ENCODE peak calls at places on chromosomes 3 and 15, in four cellular contexts. One of them, this sample, is unnamed.

GRCh38 chr3:160245261-160245800 is 20.1 kb downstream of the C3orf80 start:
- DNase-seq in nephron progenitor cell: no peak
- DNase-seq in central memory CD4-positive, alpha-beta T cell: no peak
- DNase-seq in A549: no peak
- DNase-seq in this sample: no peak

GRCh38 chr15:87348746-87349145 is 907.8 kb downstream of the NTRK3 start:
- DNase-seq in nephron progenitor cell: no peak
- DNase-seq in central memory CD4-positive, alpha-beta T cell: no peak
- DNase-seq in A549: no peak
- DNase-seq in this sample: no peak

GRCh38 chr3:73848173-73848751 is 223.5 kb upstream of the PDZRN3 start:
- DNase-seq in nephron progenitor cell: no peak
- DNase-seq in central memory CD4-positive, alpha-beta T cell: no peak
- DNase-seq in A549: no peak
- DNase-seq in this sample: no peak

GRCh38 chr15:51706931-51707608 is 25.8 kb downstream of the SCG3 start:
- DNase-seq in nephron progenitor cell: no peak
- DNase-seq in central memory CD4-positive, alpha-beta T cell: no peak
- DNase-seq in A549: no peak
- DNase-seq in this sample: no peak

GRCh38 chr3:148861277-148861869 is 3.7 kb upstream of the CPA3 start:
- DNase-seq in nephron progenitor cell: no peak
- DNase-seq in central memory CD4-positive, alpha-beta T cell: no peak
- DNase-seq in A549: peak
- DNase-seq in this sample: no peak

GRCh38 chr15:97786741-97787140 is 173.8 kb upstream of the ARRDC4 start:
- DNase-seq in nephron progenitor cell: no peak
- DNase-seq in central memory CD4-positive, alpha-beta T cell: no peak
- DNase-seq in A549: no peak
- DNase-seq in this sample: no peak

GRCh38 chr3:60579734-60580133 is 671.5 kb downstream of the FHIT start:
- DNase-seq in nephron progenitor cell: no peak
- DNase-seq in central memory CD4-positive, alpha-beta T cell: no peak
- DNase-seq in A549: no peak
- DNase-seq in this sample: peak

GRCh38 chr3:71600646-71601288 is 17.2 kb upstream of the FOXP1 start:
- DNase-seq in nephron progenitor cell: no peak
- DNase-seq in central memory CD4-positive, alpha-beta T cell: no peak
- DNase-seq in A549: no peak
- DNase-seq in this sample: no peak

GRCh38 chr3:136751259-136752045 is 726 bp downstream of the STAG1 start:
- DNase-seq in nephron progenitor cell: peak
- DNase-seq in central memory CD4-positive, alpha-beta T cell: peak
- DNase-seq in A549: no peak
- DNase-seq in this sample: peak

GRCh38 chr3:155131104-155131503 is 51.0 kb downstream of the MME start:
- DNase-seq in nephron progenitor cell: no peak
- DNase-seq in central memory CD4-positive, alpha-beta T cell: no peak
- DNase-seq in A549: no peak
- DNase-seq in this sample: no peak

GRCh38 chr3:1082024-1082633 is 10.7 kb upstream of the CNTN6 start:
- DNase-seq in nephron progenitor cell: peak
- DNase-seq in central memory CD4-positive, alpha-beta T cell: no peak
- DNase-seq in A549: no peak
- DNase-seq in this sample: peak

GRCh38 chr15:36401586-36401966 is 177.8 kb upstream of the CDIN1 start:
- DNase-seq in nephron progenitor cell: no peak
- DNase-seq in central memory CD4-positive, alpha-beta T cell: no peak
- DNase-seq in A549: no peak
- DNase-seq in this sample: no peak

GRCh38 chr15:68032672-68033071 is 21.4 kb upstream of the PIAS1 start:
- DNase-seq in nephron progenitor cell: no peak
- DNase-seq in central memory CD4-positive, alpha-beta T cell: no peak
- DNase-seq in A549: no peak
- DNase-seq in this sample: no peak

GRCh38 chr3:185658504-185658912 is 72.4 kb downstream of the SENP2 start:
- DNase-seq in nephron progenitor cell: no peak
- DNase-seq in central memory CD4-positive, alpha-beta T cell: no peak
- DNase-seq in A549: peak
- DNase-seq in this sample: no peak

GRCh38 chr3:50655009-50655830 is 19.5 kb upstream of the DOCK3 start:
- DNase-seq in nephron progenitor cell: no peak
- DNase-seq in central memory CD4-positive, alpha-beta T cell: no peak
- DNase-seq in A549: no peak
- DNase-seq in this sample: no peak

GRCh38 chr3:12948371-12948770 is 107.0 kb upstream of the RPL32 start:
- DNase-seq in nephron progenitor cell: no peak
- DNase-seq in central memory CD4-positive, alpha-beta T cell: no peak
- DNase-seq in A549: no peak
- DNase-seq in this sample: no peak

GRCh38 chr3:73729969-73730440 is 105.3 kb upstream of the PDZRN3 start:
- DNase-seq in nephron progenitor cell: peak
- DNase-seq in central memory CD4-positive, alpha-beta T cell: no peak
- DNase-seq in A549: no peak
- DNase-seq in this sample: peak

GRCh38 chr15:33324609-33325008 is 13.8 kb downstream of the RYR3 start:
- DNase-seq in nephron progenitor cell: no peak
- DNase-seq in central memory CD4-positive, alpha-beta T cell: no peak
- DNase-seq in A549: no peak
- DNase-seq in this sample: no peak

This sample was measured in retina.